ENCODE peak calls at places on chromosomes 3 and 15, in seven cellular contexts. One of them, this sample, is unnamed.

GRCh38 chr3:13135251-13135810 is 62.1 kb upstream of the IQSEC1 start:
- DNase-seq in Peyer's patch: no peak
- DNase-seq in ovary: no peak
- DNase-seq in prostate gland: no peak
- DNase-seq in tibial artery: peak; percentile 33
- DNase-seq in IMR-90: no peak
- DNase-seq in colonic mucosa: no peak
- DNase-seq in this sample: peak; percentile 48

GRCh38 chr15:90471126-90471525 is 58.6 kb upstream of the CRTC3 start:
- DNase-seq in tibial artery: no peak
- DNase-seq in ovary: no peak
- DNase-seq in IMR-90: no peak
- DNase-seq in prostate gland: no peak
- DNase-seq in colonic mucosa: no peak
- DNase-seq in Peyer's patch: no peak
- DNase-seq in this sample: no peak

GRCh38 chr3:6132684-6133432 is 728.1 kb upstream of the GRM7 start:
- DNase-seq in tibial artery: no peak
- DNase-seq in prostate gland: no peak
- DNase-seq in IMR-90: no peak
- DNase-seq in ovary: no peak
- DNase-seq in colonic mucosa: no peak
- DNase-seq in Peyer's patch: no peak
- DNase-seq in this sample: no peak

GRCh38 chr3:185995352-185995751 is 57.5 kb upstream of the TRA2B start:
- DNase-seq in colonic mucosa: no peak
- DNase-seq in ovary: no peak
- DNase-seq in tibial artery: no peak
- DNase-seq in IMR-90: peak; percentile 91
- DNase-seq in prostate gland: no peak
- DNase-seq in Peyer's patch: no peak
- DNase-seq in this sample: peak; percentile 48

GRCh38 chr3:50671331-50671730 is 3.4 kb upstream of the DOCK3 start:
- DNase-seq in ovary: no peak
- DNase-seq in prostate gland: peak; percentile 44
- DNase-seq in IMR-90: peak; percentile 74
- DNase-seq in colonic mucosa: no peak
- DNase-seq in tibial artery: no peak
- DNase-seq in Peyer's patch: no peak
- DNase-seq in this sample: no peak

GRCh38 chr3:115401298-115401697 is 222.0 kb upstream of the GAP43 start:
- DNase-seq in colonic mucosa: no peak
- DNase-seq in ovary: no peak
- DNase-seq in IMR-90: peak; percentile 95
- DNase-seq in Peyer's patch: no peak
- DNase-seq in prostate gland: no peak
- DNase-seq in tibial artery: no peak
- DNase-seq in this sample: no peak

GRCh38 chr3:63625161-63625560 is 27.3 kb upstream of the SNTN start:
- DNase-seq in tibial artery: no peak
- DNase-seq in prostate gland: no peak
- DNase-seq in ovary: no peak
- DNase-seq in colonic mucosa: no peak
- DNase-seq in Peyer's patch: no peak
- DNase-seq in IMR-90: peak; percentile 89
- DNase-seq in this sample: no peak

GRCh38 chr3:11964553-11964952 is 39.6 kb upstream of the SYN2 start:
- DNase-seq in Peyer's patch: no peak
- DNase-seq in IMR-90: no peak
- DNase-seq in tibial artery: no peak
- DNase-seq in ovary: no peak
- DNase-seq in colonic mucosa: no peak
- DNase-seq in prostate gland: no peak
- DNase-seq in this sample: no peak

GRCh38 chr3:42844815-42845214 is 30.9 kb downstream of the CYP8B1 start:
- DNase-seq in IMR-90: no peak
- DNase-seq in colonic mucosa: no peak
- DNase-seq in ovary: no peak
- DNase-seq in prostate gland: no peak
- DNase-seq in Peyer's patch: no peak
- DNase-seq in tibial artery: no peak
- DNase-seq in this sample: no peak

GRCh38 chr15:62932436-62932835 is 110.1 kb upstream of the TPM1 start:
- DNase-seq in ovary: no peak
- DNase-seq in prostate gland: no peak
- DNase-seq in Peyer's patch: no peak
- DNase-seq in colonic mucosa: no peak
- DNase-seq in IMR-90: peak; percentile 95
- DNase-seq in tibial artery: no peak
- DNase-seq in this sample: no peak

GRCh38 chr15:93105510-93105909 is 16.5 kb upstream of the RGMA start:
- DNase-seq in prostate gland: no peak
- DNase-seq in Peyer's patch: no peak
- DNase-seq in colonic mucosa: no peak
- DNase-seq in IMR-90: no peak
- DNase-seq in ovary: no peak
- DNase-seq in tibial artery: no peak
- DNase-seq in this sample: no peak

GRCh38 chr3:67609709-67610108 is 44.7 kb downstream of the SUCLG2 start:
- DNase-seq in tibial artery: no peak
- DNase-seq in IMR-90: no peak
- DNase-seq in Peyer's patch: no peak
- DNase-seq in colonic mucosa: no peak
- DNase-seq in ovary: no peak
- DNase-seq in prostate gland: no peak
- DNase-seq in this sample: no peak

GRCh38 chr3:169965562-169965961 is 1.0 kb upstream of the SEC62 start:
- DNase-seq in prostate gland: no peak
- DNase-seq in Peyer's patch: no peak
- DNase-seq in IMR-90: no peak
- DNase-seq in tibial artery: no peak
- DNase-seq in ovary: no peak
- DNase-seq in colonic mucosa: no peak
- DNase-seq in this sample: no peak

GRCh38 chr15:90086868-90087268 is 15.4 kb downstream of the IDH2 start:
- DNase-seq in Peyer's patch: peak; percentile 42
- DNase-seq in ovary: no peak
- DNase-seq in IMR-90: peak; percentile 42
- DNase-seq in tibial artery: no peak
- DNase-seq in prostate gland: no peak
- DNase-seq in colonic mucosa: peak; percentile 63
- DNase-seq in this sample: peak; percentile 66

GRCh38 chr15:89335289-89336041 is 841 bp upstream of the POLG start:
- DNase-seq in IMR-90: no peak
- DNase-seq in ovary: no peak
- DNase-seq in prostate gland: peak; percentile 49
- DNase-seq in tibial artery: no peak
- DNase-seq in colonic mucosa: peak; percentile 56
- DNase-seq in Peyer's patch: peak; percentile 57
- DNase-seq in this sample: no peak

GRCh38 chr15:31606942-31607497 is 280.4 kb downstream of the KLF13 start:
- DNase-seq in IMR-90: peak; percentile 57
- DNase-seq in prostate gland: no peak
- DNase-seq in colonic mucosa: no peak
- DNase-seq in tibial artery: no peak
- DNase-seq in Peyer's patch: no peak
- DNase-seq in ovary: no peak
- DNase-seq in this sample: no peak

GRCh38 chr15:50116477-50116876 is 2.6 kb downstream of the ATP8B4 start:
- DNase-seq in tibial artery: no peak
- DNase-seq in IMR-90: peak; percentile 19
- DNase-seq in prostate gland: no peak
- DNase-seq in Peyer's patch: no peak
- DNase-seq in ovary: no peak
- DNase-seq in colonic mucosa: peak; percentile 31
- DNase-seq in this sample: peak; percentile 60
- TF ChIP-seq CTCF in tibial artery: no peak
- TF ChIP-seq CTCF in IMR-90: peak; percentile 44
- TF ChIP-seq CTCF in prostate gland: no peak
- TF ChIP-seq CTCF in Peyer's patch: no peak
- TF ChIP-seq CTCF in ovary: no peak
- TF ChIP-seq CTCF in colonic mucosa: peak; percentile 18
- TF ChIP-seq CTCF in this sample: no peak

DNA sequence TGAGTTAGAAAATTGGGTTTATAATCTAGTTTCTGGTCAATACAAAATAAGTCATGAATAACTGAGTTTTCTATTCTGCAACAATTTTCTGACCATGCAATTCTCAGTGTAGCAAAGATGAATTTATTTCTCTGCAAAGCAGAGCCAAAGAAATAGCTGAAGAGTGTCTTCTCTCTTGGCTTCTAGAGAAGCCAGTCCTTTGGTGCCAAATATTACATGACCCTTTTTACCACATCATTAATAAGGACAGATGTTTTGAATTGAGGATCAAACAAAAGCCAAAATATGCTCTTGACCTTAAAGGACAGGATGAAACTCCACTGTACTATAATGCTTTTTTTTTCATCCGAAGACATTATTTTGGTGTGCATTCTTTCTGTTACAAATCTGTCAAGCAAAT is 40.2 kb upstream of the OSTN start:
- DNase-seq in tibial artery: no peak
- DNase-seq in colonic mucosa: no peak
- DNase-seq in prostate gland: no peak
- DNase-seq in Peyer's patch: no peak
- DNase-seq in IMR-90: no peak
- DNase-seq in ovary: no peak
- DNase-seq in this sample: no peak
- H3K9me3 ChIP-seq in tibial artery: peaks cover 9% of the 10 kb centered on the region
- H3K9me3 ChIP-seq in colonic mucosa: no peaks in the 10 kb centered on the region
- H3K9me3 ChIP-seq in prostate gland: no peaks in the 10 kb centered on the region
- H3K9me3 ChIP-seq in Peyer's patch: no peaks in the 10 kb centered on the region
- H3K9me3 ChIP-seq in IMR-90: peaks cover 5% of the 10 kb centered on the region
- H3K9me3 ChIP-seq in ovary: no peaks in the 10 kb centered on the region
- H3K9me3 ChIP-seq in this sample: no peaks in the 10 kb centered on the region

DNA sequence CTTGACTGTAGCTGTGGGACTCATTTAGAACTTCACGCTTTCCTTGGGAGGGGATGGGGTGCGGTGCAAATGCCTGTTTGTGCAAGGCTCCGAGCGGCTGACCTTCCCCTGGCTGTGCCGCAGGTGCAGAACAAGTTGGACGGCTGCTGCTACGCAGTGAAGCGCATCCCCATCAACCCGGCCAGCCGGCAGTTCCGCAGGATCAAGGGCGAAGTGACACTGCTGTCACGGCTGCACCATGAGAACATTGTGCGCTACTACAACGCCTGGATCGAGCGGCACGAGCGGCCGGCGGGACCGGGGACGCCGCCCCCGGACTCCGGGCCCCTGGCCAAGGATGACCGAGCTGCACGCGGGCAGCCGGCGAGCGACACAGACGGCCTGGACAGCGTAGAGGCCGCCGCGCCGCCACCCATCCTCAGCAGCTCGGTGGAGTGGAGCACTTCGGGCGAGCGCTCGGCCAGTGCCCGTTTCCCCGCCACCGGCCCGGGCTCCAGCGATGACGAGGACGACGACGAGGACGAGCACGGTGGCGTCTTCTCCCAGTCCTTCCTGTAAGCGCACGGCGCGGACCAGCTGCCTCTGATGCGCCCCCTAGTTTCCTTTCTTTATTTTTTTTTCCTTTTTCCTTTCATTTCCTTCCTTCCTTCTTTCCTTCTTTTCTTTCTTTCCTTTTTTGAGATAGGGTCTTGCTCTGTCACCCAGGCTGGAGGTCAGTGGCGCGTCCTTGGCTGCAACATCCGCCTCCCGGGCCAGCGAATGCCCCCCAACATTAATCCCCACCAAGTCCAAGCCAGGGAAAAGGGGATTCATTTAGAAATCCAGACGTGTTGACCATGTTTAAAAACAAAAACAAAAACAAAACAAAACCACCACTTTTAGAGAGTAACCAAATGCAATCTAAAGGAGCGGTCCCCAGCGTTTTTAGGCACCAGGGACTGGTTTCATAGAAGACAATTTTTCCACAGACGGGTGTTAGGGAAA is 42.7 kb downstream of the EIF2AK4 start:
- DNase-seq in tibial artery: peak; percentile 79
- DNase-seq in prostate gland: peak; percentile 68
- DNase-seq in IMR-90: peak; percentile 52
- DNase-seq in colonic mucosa: peak; percentile 62
- DNase-seq in Peyer's patch: peak; percentile 25
- DNase-seq in ovary: peak; percentile 68
- DNase-seq in this sample: peak; percentile 76
- TF ChIP-seq CTCF in tibial artery: peak; percentile 52
- TF ChIP-seq CTCF in prostate gland: peak; percentile 64
- TF ChIP-seq CTCF in IMR-90: peak; percentile 51
- TF ChIP-seq CTCF in colonic mucosa: no peak
- TF ChIP-seq CTCF in Peyer's patch: peak; percentile 43
- TF ChIP-seq CTCF in ovary: peak; percentile 39
- TF ChIP-seq CTCF in this sample: peak; percentile 82

DNA sequence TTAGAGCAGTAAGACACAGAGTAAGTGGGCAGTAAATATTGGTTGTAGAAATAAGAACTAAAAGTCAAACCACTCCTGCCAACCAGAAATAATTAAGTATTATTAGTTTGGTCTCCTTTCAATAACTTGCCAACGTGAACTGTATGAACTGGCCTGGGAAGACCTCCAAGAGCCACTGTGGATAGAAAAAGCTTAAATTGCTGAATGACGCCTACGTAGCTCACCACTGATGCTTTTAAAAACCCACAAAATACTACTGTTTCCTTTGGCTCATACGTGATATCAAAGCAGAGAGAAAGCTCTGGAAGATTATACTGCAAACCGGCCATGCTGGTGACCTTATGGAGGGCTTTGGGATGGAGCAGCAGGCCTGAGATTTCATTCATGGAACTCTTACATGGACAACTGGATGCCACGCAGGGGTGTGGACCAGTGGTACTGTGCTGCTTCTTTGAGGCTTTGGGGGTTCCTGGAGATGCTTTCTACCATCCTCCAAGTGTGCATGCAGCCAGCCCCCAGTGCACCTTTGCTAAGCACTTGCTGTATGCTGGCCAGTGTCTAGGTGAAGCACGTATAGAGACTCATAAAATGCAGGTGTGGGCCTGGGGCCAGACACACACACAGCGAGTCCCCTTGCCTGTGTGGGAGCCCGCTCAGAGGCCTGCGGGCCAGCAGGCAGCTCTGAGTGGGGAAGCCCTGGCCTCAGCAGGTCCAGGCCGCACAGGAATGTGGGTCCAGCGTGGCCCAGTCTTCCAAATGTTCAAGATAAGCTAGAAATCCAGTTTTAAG is 66.8 kb downstream of the ABTB1 start:
- DNase-seq in tibial artery: peak; percentile 65
- DNase-seq in colonic mucosa: no peak
- DNase-seq in prostate gland: no peak
- DNase-seq in IMR-90: peak; percentile 36
- DNase-seq in Peyer's patch: no peak
- DNase-seq in ovary: no peak
- DNase-seq in this sample: no peak
- H3K9me3 ChIP-seq in tibial artery: no peaks in the 10 kb centered on the region
- H3K9me3 ChIP-seq in colonic mucosa: no peaks in the 10 kb centered on the region
- H3K9me3 ChIP-seq in prostate gland: no peaks in the 10 kb centered on the region
- H3K9me3 ChIP-seq in IMR-90: no peaks in the 10 kb centered on the region
- H3K9me3 ChIP-seq in Peyer's patch: no peaks in the 10 kb centered on the region
- H3K9me3 ChIP-seq in ovary: no peaks in the 10 kb centered on the region
- H3K9me3 ChIP-seq in this sample: no peaks in the 10 kb centered on the region